ENCODE peak calls at places on chromosomes 12 and 14, in eight cellular contexts. Q, H, S, G, R, P, K and M are unnamed samples.
A peak's percentile ranks its signal among the peaks of the same experiment; 100 is the strongest.

GRCh38 chr12:105278043-105278697 is 42.2 kb upstream of the APPL2 start:
- DNase-seq in Q (peak; percentile 35), H (no peak), S (no peak), G (no peak), R (no peak), P (no peak), K (peak; percentile 71), M (peak; percentile 34)

GRCh38 chr14:73188501-73188903 is 48.8 kb upstream of the PAPLN start:
- DNase-seq in Q (peak; percentile 84), H (no peak), S (no peak), G (no peak), R (peak; percentile 70), P (no peak), K (peak; percentile 16), M (peak; percentile 52)

GRCh38 chr14:24535737-24536136 is 27.7 kb upstream of the CMA1 start:
- DNase-seq in Q (no peak), H (no peak), S (no peak), G (no peak), R (no peak), P (no peak), K (no peak), M (no peak)

GRCh38 chr12:85697003-85697402 is 139.2 kb downstream of the RASSF9 start:
- DNase-seq in Q (no peak), H (no peak), S (no peak), G (no peak), R (no peak), P (no peak), K (no peak), M (no peak)

GRCh38 chr12:32010631-32011030 is 51.4 kb downstream of the RESF1 start:
- DNase-seq in Q (no peak), H (no peak), S (no peak), G (no peak), R (no peak), P (no peak), K (no peak), M (no peak)

GRCh38 chr12:74170645-74171477 is 366.8 kb upstream of the ATXN7L3B start:
- DNase-seq in Q (no peak), H (no peak), S (no peak), G (no peak), R (no peak), P (no peak), K (no peak), M (no peak)

GRCh38 chr14:99120147-99121026 is 151.6 kb downstream of the BCL11B start:
- DNase-seq in Q (no peak), H (no peak), S (no peak), G (no peak), R (no peak), P (no peak), K (no peak), M (no peak)

GRCh38 chr12:112151766-112152541 is 26.6 kb downstream of the TRAFD1 start:
- DNase-seq in Q (no peak), H (no peak), S (no peak), G (no peak), R (no peak), P (no peak), K (no peak), M (no peak)

GRCh38 chr12:14638066-14638465 is 58.3 kb downstream of the GUCY2C start:
- DNase-seq in Q (no peak), H (no peak), S (no peak), G (no peak), R (no peak), P (no peak), K (no peak), M (no peak)

GRCh38 chr12:93376436-93377251 is 1.1 kb upstream of the NUDT4 start:
- DNase-seq in Q (peak; percentile 30), H (no peak), S (no peak), G (no peak), R (peak; percentile 18), P (no peak), K (peak; percentile 43), M (peak; percentile 65)

GRCh38 chr12:59084758-59085383 is 164.6 kb upstream of the LRIG3 start:
- DNase-seq in Q (peak; percentile 40), H (no peak), S (no peak), G (no peak), R (peak; percentile 93), P (no peak), K (peak; percentile 69), M (peak; percentile 87)

GRCh38 chr14:32588448-32589320 is 259.6 kb downstream of the AKAP6 start:
- DNase-seq in Q (peak; percentile 51), H (no peak), S (no peak), G (no peak), R (peak; percentile 67), P (no peak), K (peak; percentile 43), M (peak; percentile 64)

GRCh38 chr14:32509632-32510187 is 180.6 kb downstream of the AKAP6 start:
- DNase-seq in Q (peak; percentile 95), H (no peak), S (peak; percentile 61), G (no peak), R (peak; percentile 99), P (no peak), K (peak; percentile 89), M (peak; percentile 85)

GRCh38 chr14:70096866-70097265 is 91.9 kb downstream of the SLC8A3 start:
- DNase-seq in Q (peak; percentile 13), H (no peak), S (no peak), G (no peak), R (no peak), P (no peak), K (peak; percentile 33), M (peak; percentile 5)